ENCODE peak calls at places on chromosome 10, in five cellular contexts. U, B, T, J and X are unnamed samples.

GRCh38 chr10:15238553-15239335 is 70.3 kb upstream of the NMT2 start:
- DNase-seq in U (no peak), B (no peak), T (no peak), J (no peak), X (no peak)

GRCh38 chr10:127968027-127968441 is 61.1 kb downstream of the PTPRE start:
- DNase-seq in U (no peak), B (no peak), T (no peak), J (no peak), X (peak; percentile 32)

GRCh38 chr10:88070080-88070880 is 206.9 kb downstream of the PTEN start:
- DNase-seq in U (peak; percentile 92), B (no peak), T (no peak), J (no peak), X (no peak)

GRCh38 chr10:28008054-28008453 is 9.2 kb upstream of the ODAD2 start:
- DNase-seq in U (no peak), B (no peak), T (no peak), J (no peak), X (no peak)

GRCh38 chr10:47027108-47027811 is 116.0 kb downstream of the PTPN20 start:
- DNase-seq in U (no peak), B (no peak), T (peak; percentile 33), J (no peak), X (no peak)

GRCh38 chr10:33224251-33224965 is 110.1 kb downstream of the NRP1 start:
- DNase-seq in U (no peak), B (no peak), T (no peak), J (no peak), X (no peak)

GRCh38 chr10:43211030-43211429 is 55.8 kb downstream of the RASGEF1A start:
- DNase-seq in U (no peak), B (no peak), T (no peak), J (peak; percentile 39), X (no peak)

GRCh38 chr10:28951484-28951883 is 274.2 kb downstream of the BAMBI start:
- DNase-seq in U (peak; percentile 2), B (no peak), T (no peak), J (no peak), X (no peak)

GRCh38 chr10:3978174-3978573 is 193.2 kb upstream of the KLF6 start:
- DNase-seq in U (no peak), B (no peak), T (no peak), J (no peak), X (no peak)

GRCh38 chr10:6089334-6090219 is 743 bp downstream of the RBM17 start:
- DNase-seq in U (no peak), B (peak; percentile 48), T (peak; percentile 60), J (no peak), X (peak; percentile 60)

GRCh38 chr10:22417736-22418268 is 72.5 kb downstream of the SPAG6 start:
- DNase-seq in U (no peak), B (no peak), T (no peak), J (no peak), X (no peak)

GRCh38 chr10:133445268-133445732 is 8.4 kb upstream of the SCART1 start:
- DNase-seq in U (no peak), B (no peak), T (no peak), J (no peak), X (no peak)

GRCh38 chr10:69640196-69640980 is 10.3 kb downstream of the FAM241B start:
- DNase-seq in U (no peak), B (no peak), T (no peak), J (no peak), X (no peak)

GRCh38 chr10:71784679-71785272 is 11.5 kb upstream of the VSIR start:
- DNase-seq in U (no peak), B (no peak), T (no peak), J (no peak), X (no peak)

GRCh38 chr10:133124357-133125211 is 35.4 kb upstream of the KNDC1 start:
- DNase-seq in U (no peak), B (no peak), T (peak; percentile 88), J (peak; percentile 61), X (peak; percentile 65)

GRCh38 chr10:18137111-18137510 is 3.1 kb upstream of the CACNB2 start:
- DNase-seq in U (no peak), B (no peak), T (no peak), J (no peak), X (no peak)

GRCh38 chr10:123891147-123892011 is at the start of gene CPXM2:
- DNase-seq in U (no peak), B (no peak), T (peak; percentile 75), J (no peak), X (peak; percentile 75)

GRCh38 chr10:22849077-22849810 is 78.6 kb upstream of the ARMC3 start:
- DNase-seq in U (no peak), B (peak; percentile 66), T (no peak), J (no peak), X (no peak)

GRCh38 chr10:3648179-3648975 is 136.6 kb downstream of the KLF6 start:
- DNase-seq in U (no peak), B (no peak), T (no peak), J (no peak), X (no peak)

GRCh38 chr10:24201503-24202180 is 7.3 kb upstream of the KIAA1217 start:
- DNase-seq in U (no peak), B (no peak), T (no peak), J (no peak), X (no peak)
- H3K27ac ChIP-seq in U (no peak overlapping the region), B (no peak overlapping the region), T (no peak overlapping the region), J (no peak overlapping the region), X (no peak overlapping the region)

GRCh38 chr10:16856092-16856491 is 38.9 kb upstream of the RSU1 start:
- DNase-seq in U (no peak), B (no peak), T (no peak), J (no peak), X (no peak)

GRCh38 chr10:16853809-16854208 is 36.6 kb upstream of the RSU1 start:
- DNase-seq in U (no peak), B (no peak), T (no peak), J (no peak), X (no peak)

GRCh38 chr10:16857419-16857818 is 40.2 kb upstream of the RSU1 start:
- DNase-seq in U (no peak), B (no peak), T (no peak), J (no peak), X (no peak)

GRCh38 chr10:16854623-16855022 is 37.4 kb upstream of the RSU1 start:
- DNase-seq in U (no peak), B (no peak), T (no peak), J (no peak), X (no peak)

DNA sequence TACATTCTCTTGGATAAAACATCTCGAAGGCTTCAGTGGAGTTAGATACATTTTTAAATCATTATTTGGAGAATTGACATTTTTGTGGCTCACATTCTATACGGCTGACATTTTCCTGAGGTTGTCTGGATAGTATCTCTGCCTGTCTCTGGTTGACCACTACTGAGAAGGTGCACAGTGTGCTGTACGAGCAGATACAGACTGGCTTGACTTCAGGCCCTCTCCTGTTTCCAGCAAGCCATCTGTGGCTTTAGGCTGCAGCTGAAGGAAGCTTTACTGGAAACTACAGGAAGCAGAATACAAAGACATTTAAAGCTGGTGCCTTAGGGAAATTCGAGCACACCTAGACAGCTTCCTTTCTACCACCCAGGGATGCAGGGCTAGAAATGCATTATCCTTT is 39.3 kb upstream of the RSU1 start:
- DNase-seq in U (no peak), B (no peak), T (no peak), J (no peak), X (peak; percentile 51)
- TF ChIP-seq CREB1 in U (no peak), B (no peak), T (no peak), J (no peak), X (no peak)

DNA sequence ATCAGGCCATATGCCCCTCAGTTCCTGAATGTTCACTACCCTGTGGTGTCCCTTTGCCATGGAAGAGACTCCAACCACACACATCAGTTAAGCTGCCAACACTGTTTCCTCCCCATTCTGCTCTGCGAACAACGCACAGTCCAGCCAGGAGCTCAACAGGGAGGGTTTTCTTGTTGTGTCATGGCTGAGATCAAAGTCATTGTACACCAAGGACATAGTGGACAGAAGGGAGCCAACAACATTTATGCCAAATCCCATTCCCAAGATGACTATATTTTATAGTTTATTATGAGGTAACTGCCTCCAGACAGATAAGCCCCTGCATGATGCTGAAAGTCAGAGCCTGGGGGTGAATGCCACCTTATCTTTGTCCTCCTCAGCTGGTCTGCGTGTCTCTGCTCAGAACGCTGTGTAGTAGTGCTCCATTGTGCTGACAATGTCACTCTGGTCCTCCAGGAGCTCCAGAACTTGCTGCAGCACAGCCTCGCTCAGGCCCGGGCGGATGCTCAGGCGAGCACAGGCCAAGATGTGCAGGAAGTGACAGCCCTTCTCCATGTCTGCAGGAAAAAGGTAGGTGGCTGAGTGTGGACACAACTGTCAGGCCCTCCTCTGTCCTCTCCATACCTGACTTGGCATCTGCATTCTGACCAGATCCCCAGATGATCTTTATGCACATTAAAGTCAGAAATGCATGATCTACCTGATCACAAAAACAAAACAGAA is 27.1 kb upstream of the SH3PXD2A start:
- DNase-seq in U (no peak), B (no peak), T (no peak), J (no peak), X (no peak)
- H3K27ac ChIP-seq in U (no peak overlapping the region), B (no peak overlapping the region), T (no peak overlapping the region), J (no peak overlapping the region), X (no peak overlapping the region)

GRCh38 chr10:10235003-10235402 is 782.7 kb upstream of the CELF2 start:
- DNase-seq in U (no peak), B (no peak), T (no peak), J (no peak), X (peak; percentile 17)
- TF ChIP-seq CREB1 in U (no peak), B (no peak), T (no peak), J (no peak), X (no peak)

DNA sequence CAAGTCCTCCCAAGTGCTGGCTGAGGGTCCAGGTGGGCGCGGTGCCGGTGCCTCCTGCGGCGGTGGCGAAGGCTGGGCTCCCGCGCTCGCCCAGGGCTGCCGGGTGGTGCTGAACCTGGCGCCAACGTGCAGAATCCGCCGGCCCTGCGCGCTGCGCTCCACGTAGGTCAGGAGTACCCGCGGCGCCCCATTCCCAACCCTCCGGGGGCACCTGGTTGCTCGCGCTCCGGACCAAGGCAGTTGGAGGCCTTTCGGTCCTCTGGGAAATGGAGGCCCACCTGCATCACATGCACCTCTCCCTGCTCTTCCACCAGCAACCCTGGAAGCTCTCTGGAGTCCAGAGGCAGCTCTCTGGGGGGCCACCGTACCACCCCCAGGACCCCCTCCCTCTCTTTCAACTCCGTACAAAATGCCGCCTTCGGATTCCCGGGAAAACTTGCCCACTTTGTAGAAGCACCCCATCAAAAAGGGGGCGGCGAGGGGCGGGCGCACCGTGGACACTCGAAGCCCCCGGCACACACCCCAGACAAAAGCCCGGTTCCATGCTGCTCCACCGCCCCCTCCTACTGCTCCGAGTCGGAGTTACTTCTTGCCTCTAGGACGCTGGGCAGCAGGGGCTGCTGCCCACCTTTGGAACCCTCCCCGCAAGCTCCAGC is 706 bp downstream of the SLC16A9 start:
- DNase-seq in U (no peak), B (no peak), T (peak; percentile 71), J (peak; percentile 20), X (peak; percentile 68)
- H3K27ac ChIP-seq in U (no peak overlapping the region), B (no peak overlapping the region), T (peak overlapping the region; percentile 63), J (peak overlapping the region; percentile 44), X (no peak overlapping the region)

GRCh38 chr10:103181244-103181643 is 11.8 kb downstream of the NT5C2 start:
- DNase-seq in U (peak; percentile 45), B (no peak), T (peak; percentile 24), J (no peak), X (no peak)
- TF ChIP-seq CREB1 in U (no peak), B (no peak), T (no peak), J (no peak), X (no peak)

DNA sequence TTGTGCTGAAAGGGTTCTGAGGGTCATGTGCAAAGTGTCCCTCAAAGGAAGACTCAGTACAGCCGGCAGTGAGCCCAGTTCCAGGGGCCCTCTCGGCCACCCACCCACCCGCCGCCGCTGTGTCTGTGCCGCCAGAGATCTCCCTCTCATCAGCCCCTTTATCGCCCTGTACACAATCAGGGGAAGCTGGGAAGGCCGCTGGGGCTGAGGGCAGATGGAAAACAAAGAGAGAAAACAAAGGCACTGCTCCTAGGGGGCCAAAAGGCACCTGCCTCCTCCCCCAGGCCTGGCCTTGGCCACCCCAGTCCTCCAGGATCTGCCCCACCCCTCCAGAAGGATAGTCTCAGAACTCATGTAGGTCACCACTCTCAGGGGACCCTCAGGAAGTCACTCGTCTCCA is 67.0 kb downstream of the ZMIZ1 start:
- DNase-seq in U (no peak), B (no peak), T (no peak), J (no peak), X (no peak)
- H3K27ac ChIP-seq in U (no peak overlapping the region), B (no peak overlapping the region), T (no peak overlapping the region), J (peak overlapping the region; percentile 33), X (no peak overlapping the region)